ENCODE peak calls at places on chromosome 1, in ten cellular contexts. X is fibroblast of lung, A is GM12865, M is pancreas, D is mammary epithelial cell, J is left lung, N is ovary, E is WTC11, O is suprapubic skin, U is IMR-90. B is an unnamed sample.

GRCh38 chr1:155981266-155982088 is 3.1 kb upstream of the ARHGEF2 start:
- DNase-seq in D (no peak), U (peak; percentile 89), E (no peak), A (peak; percentile 69), N (no peak), J (no peak), M (no peak), X (peak; percentile 78), O (no peak), B (peak; percentile 64)

GRCh38 chr1:20137055-20137454 is 2.1 kb upstream of the PLA2G2F start:
- DNase-seq in N (no peak), J (peak; percentile 34), M (no peak), D (peak; percentile 46), A (no peak), E (no peak), X (no peak), O (peak; percentile 33), U (no peak), B (no peak)

GRCh38 chr1:244046907-244047738 is 4.0 kb upstream of the ZBTB18 start:
- DNase-seq in U (peak; percentile 31), D (peak; percentile 8), J (no peak), O (no peak), N (no peak), M (no peak), X (peak; percentile 72), A (no peak), E (no peak), B (no peak)

GRCh38 chr1:40232444-40232843 is 15.3 kb upstream of the TMCO2 start:
- DNase-seq in D (no peak), U (no peak), M (no peak), O (no peak), A (peak; percentile 98), J (no peak), X (no peak), N (no peak), E (no peak), B (peak; percentile 58)

GRCh38 chr1:150967936-150968335 is 6.7 kb downstream of the CERS2 start:
- DNase-seq in J (no peak), U (no peak), E (no peak), M (no peak), X (no peak), O (no peak), D (no peak), A (no peak), N (no peak), B (no peak)

GRCh38 chr1:214332950-214333798 is 52.2 kb downstream of the SMYD2 start:
- DNase-seq in E (peak; percentile 65), J (no peak), D (no peak), N (peak; percentile 76), A (peak; percentile 48), U (peak; percentile 65), O (no peak), X (peak; percentile 47), M (peak; percentile 57), B (peak; percentile 50)

GRCh38 chr1:147641695-147642592 is 28.4 kb downstream of the ACP6 start:
- DNase-seq in A (peak; percentile 65), E (peak; percentile 55), X (peak; percentile 27), J (no peak), O (no peak), D (peak; percentile 11), M (peak; percentile 57), N (no peak), U (peak; percentile 42), B (peak; percentile 49)

GRCh38 chr1:94739521-94740061 is 80.6 kb upstream of the SLC44A3 start:
- DNase-seq in J (peak; percentile 58), N (no peak), D (peak; percentile 95), A (no peak), M (no peak), U (peak; percentile 97), O (no peak), X (peak; percentile 99), E (no peak), B (no peak)

GRCh38 chr1:82269466-82269865 is 468.7 kb downstream of the ADGRL2 start:
- DNase-seq in U (no peak), A (no peak), E (no peak), D (peak; percentile 62), O (no peak), X (peak; percentile 58), N (no peak), M (no peak), J (no peak), B (no peak)

GRCh38 chr1:76070538-76070937 is 4.0 kb upstream of the ST6GALNAC3 start:
- DNase-seq in J (no peak), E (no peak), A (no peak), X (peak; percentile 56), U (peak; percentile 26), M (no peak), D (no peak), N (no peak), O (no peak), B (no peak)

GRCh38 chr1:23019851-23020625 is 770 bp downstream of the KDM1A start:
- DNase-seq in X (peak; percentile 51), N (peak; percentile 43), E (peak; percentile 51), U (peak; percentile 40), A (peak; percentile 56), O (peak; percentile 68), M (peak; percentile 40), D (peak; percentile 41), J (peak; percentile 36), B (peak; percentile 64)

DNA sequence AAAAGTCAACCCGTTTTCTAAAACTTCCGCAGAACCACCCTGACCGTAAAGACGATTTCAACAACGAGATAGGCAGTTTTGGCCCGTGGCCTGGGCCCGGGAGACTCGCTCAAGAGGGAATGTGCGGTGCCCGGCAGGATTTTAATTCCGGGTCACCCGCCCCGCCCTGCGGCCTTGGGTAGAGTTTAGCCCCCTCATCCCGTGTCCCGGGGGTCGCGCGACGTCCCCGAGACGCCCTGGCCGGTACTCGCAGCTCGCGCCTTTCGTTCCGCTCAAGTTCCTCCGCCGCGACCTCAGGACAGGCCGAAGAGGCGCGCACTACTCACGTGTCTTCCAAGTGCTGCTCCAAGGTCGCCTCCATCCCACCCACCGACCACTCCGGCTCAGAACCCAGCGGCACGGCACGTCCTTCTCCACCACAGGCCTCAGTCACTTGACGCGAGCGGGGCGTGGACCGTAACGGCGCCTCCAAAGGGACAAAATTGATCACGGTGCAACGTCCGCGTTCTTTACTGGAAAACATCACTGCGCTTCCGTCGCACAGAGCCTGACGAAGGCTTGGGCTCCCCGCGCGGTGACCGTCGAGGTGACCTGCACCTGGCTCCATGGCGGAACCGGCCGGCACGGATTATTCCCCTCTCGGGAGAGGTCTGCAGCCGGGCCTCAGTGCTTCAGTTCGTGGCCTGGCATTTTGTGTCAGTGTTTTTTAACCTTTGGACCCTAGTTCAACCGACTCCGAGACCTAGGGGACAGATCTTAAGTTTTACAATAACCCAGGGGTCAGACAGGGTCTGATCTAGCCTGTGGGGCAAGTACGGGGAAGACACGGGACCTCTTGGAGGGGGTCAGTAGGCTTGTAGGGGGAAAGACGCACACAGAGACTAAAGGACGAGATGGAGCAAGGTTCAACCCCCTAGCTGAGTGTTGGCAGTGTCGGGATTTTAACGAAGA is at the start of gene LAMTOR5:
- DNase-seq in D (peak; percentile 89), X (peak; percentile 91), O (peak; percentile 97), M (peak; percentile 94), E (peak; percentile 87), N (peak; percentile 93), U (peak; percentile 92), A (peak; percentile 97), J (peak; percentile 94), B (peak; percentile 87)
- TF ChIP-seq CTCF in D (no peak), X (no peak), O (no peak), M (no peak), E (no peak), N (peak; percentile 49), U (peak; percentile 31), A (no peak), J (no peak), B (no peak)

GRCh38 chr1:181777812-181778211 is 283.7 kb downstream of the ZNF648 start:
- DNase-seq in E (no peak), U (no peak), X (peak; percentile 72), A (no peak), D (peak; percentile 57), N (no peak), J (no peak), O (no peak), M (no peak), B (no peak)

GRCh38 chr1:181778630-181779285 is 282.8 kb downstream of the ZNF648 start:
- DNase-seq in N (no peak), O (no peak), M (peak; percentile 53), X (peak; percentile 53), U (no peak), J (no peak), E (no peak), A (no peak), D (no peak), B (no peak)

GRCh38 chr1:181776044-181776443 is 285.5 kb downstream of the ZNF648 start:
- DNase-seq in A (no peak), M (no peak), E (no peak), N (no peak), D (no peak), J (no peak), U (no peak), X (no peak), O (no peak), B (no peak)

GRCh38 chr1:181783208-181783607 is 278.3 kb downstream of the ZNF648 start:
- DNase-seq in M (no peak), D (no peak), X (no peak), O (no peak), E (no peak), J (no peak), N (no peak), U (no peak), A (no peak), B (no peak)

GRCh38 chr1:181779343-181779742 is 282.2 kb downstream of the ZNF648 start:
- DNase-seq in O (no peak), X (no peak), M (no peak), J (no peak), E (no peak), U (no peak), D (no peak), A (no peak), N (no peak), B (no peak)
- TF ChIP-seq CTCF in O (no peak), X (no peak), M (no peak), J (no peak), E (no peak), U (no peak), D (no peak), A (no peak), N (no peak), B (no peak)

DNA sequence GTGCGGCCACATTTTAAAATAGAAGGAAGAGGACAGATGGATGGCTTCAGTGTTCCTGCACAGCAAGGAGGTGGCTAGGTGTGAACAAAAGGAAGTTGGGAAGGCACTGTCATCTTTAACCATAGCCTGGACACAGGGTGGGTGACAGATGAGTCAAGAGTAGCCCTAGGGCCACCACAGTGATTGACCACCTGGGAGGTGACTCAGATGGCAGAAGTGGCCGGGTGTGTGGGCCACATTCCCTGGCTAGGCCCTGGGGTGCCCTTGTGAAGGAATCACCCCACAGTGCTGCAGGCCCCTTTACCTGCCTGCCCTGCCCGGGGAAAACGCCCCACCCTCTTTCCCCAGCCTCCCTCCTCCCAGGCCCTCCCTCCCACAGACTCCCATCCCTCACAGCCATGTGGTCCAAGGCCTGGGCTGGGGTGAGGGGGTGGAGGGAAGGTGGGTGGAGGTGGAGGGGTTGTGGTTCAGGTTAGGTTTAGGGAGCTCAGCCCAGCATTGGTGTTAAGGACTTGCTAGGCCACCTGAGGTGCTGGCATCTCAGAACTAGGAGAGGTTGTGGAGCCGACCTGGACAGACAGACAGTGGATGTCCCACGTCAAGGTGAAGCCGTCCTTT is 59.1 kb downstream of the SPSB1 start:
- DNase-seq in M (no peak), N (no peak), A (no peak), O (no peak), J (no peak), X (no peak), D (no peak), U (no peak), E (no peak), B (no peak)
- TF ChIP-seq CTCF in M (no peak), N (no peak), A (no peak), O (no peak), J (no peak), X (no peak), D (no peak), U (no peak), E (no peak), B (no peak)

GRCh38 chr1:234393190-234393589 is 19.9 kb downstream of the COA6 start:
- DNase-seq in U (no peak), E (no peak), N (no peak), X (no peak), D (peak; percentile 34), M (no peak), A (no peak), O (no peak), J (no peak), B (no peak)
- TF ChIP-seq CTCF in U (no peak), E (no peak), N (no peak), X (no peak), D (peak; percentile 24), M (no peak), A (no peak), O (no peak), J (no peak), B (peak; percentile 10)

B was measured in GM13977.